ENCODE peak calls at places on chromosomes 3 and 15, in four cellular contexts. B, X, T and L are unnamed samples.
A peak's percentile ranks its signal among the peaks of the same experiment; 100 is the strongest.

GRCh38 chr15:40852529-40852928 is 8.7 kb downstream of the SPINT1 start:
- DNase-seq in T (no peak), X (no peak), B (no peak), L (no peak)

GRCh38 chr3:111859061-111859973 is at the start of gene PHLDB2:
- DNase-seq in X (peak; percentile 78), B (peak; percentile 87), T (peak; percentile 79), L (peak; percentile 37)

GRCh38 chr3:185717121-185717520 is 107.7 kb downstream of the IGF2BP2 start:
- DNase-seq in X (peak; percentile 39), T (no peak), B (no peak), L (no peak)

GRCh38 chr15:40310001-40310959 is 2.5 kb upstream of the PLCB2 start:
- DNase-seq in B (peak; percentile 51), X (peak; percentile 55), T (peak; percentile 69), L (no peak)

GRCh38 chr15:59401810-59402569 is 29.3 kb upstream of the MYO1E start:
- DNase-seq in X (no peak), T (no peak), B (no peak), L (no peak)

GRCh38 chr15:49215768-49216739 is 46.0 kb downstream of the GALK2 start:
- DNase-seq in X (no peak), B (peak; percentile 19), T (no peak), L (no peak)

GRCh38 chr3:114983248-114983647 is 163.8 kb downstream of the ZBTB20 start:
- DNase-seq in B (no peak), T (no peak), X (no peak), L (no peak)

GRCh38 chr3:69079269-69080159 is 651 bp downstream of the UBA3 start:
- DNase-seq in X (peak; percentile 38), T (peak; percentile 35), B (no peak), L (no peak)

GRCh38 chr3:197367081-197367780 is 68.8 kb upstream of the DLG1 start:
- DNase-seq in X (no peak), B (peak; percentile 10), T (no peak), L (no peak)

GRCh38 chr15:31396881-31397560 is 70.4 kb downstream of the KLF13 start:
- DNase-seq in B (peak; percentile 92), T (peak; percentile 86), X (peak; percentile 67), L (no peak)

GRCh38 chr3:141277451-141277850 is 45.8 kb downstream of the PXYLP1 start:
- DNase-seq in B (no peak), X (no peak), T (no peak), L (no peak)

GRCh38 chr15:75945953-75946352 is 42.3 kb downstream of the FBXO22 start:
- DNase-seq in X (no peak), B (no peak), T (no peak), L (no peak)

GRCh38 chr15:39140060-39140604 is 440.7 kb upstream of the THBS1 start:
- DNase-seq in B (peak; percentile 91), X (peak; percentile 100), T (no peak), L (no peak)

GRCh38 chr15:99169769-99170311 is 65.0 kb downstream of the SYNM start:
- DNase-seq in T (no peak), X (no peak), B (no peak), L (no peak)

GRCh38 chr3:146163584-146163983 is 2.6 kb upstream of the PLOD2 start:
- DNase-seq in B (peak; percentile 89), X (peak; percentile 75), T (no peak), L (no peak)

GRCh38 chr3:27311400-27311799 is 57.8 kb downstream of the NEK10 start:
- DNase-seq in X (peak; percentile 65), B (peak; percentile 86), T (no peak), L (no peak)

GRCh38 chr3:33181229-33181628 is 37.4 kb downstream of the SUSD5 start:
- DNase-seq in X (no peak), T (no peak), B (no peak), L (no peak)

GRCh38 chr15:40878785-40879184 is 4.8 kb upstream of the RHOV start:
- DNase-seq in B (no peak), X (no peak), T (no peak), L (no peak)

GRCh38 chr3:52024765-52025452 is 29.2 kb upstream of the RPL29 start:
- DNase-seq in X (no peak), B (no peak), T (no peak), L (no peak)

GRCh38 chr3:22960326-22960984 is 242.7 kb upstream of the UBE2E2 start:
- DNase-seq in T (no peak), B (peak; percentile 49), X (peak; percentile 47), L (no peak)

GRCh38 chr15:85010472-85011209 is 29.0 kb downstream of the PDE8A start:
- DNase-seq in B (no peak), T (no peak), X (peak; percentile 84), L (no peak)

GRCh38 chr3:82509951-82510603 is 748.6 kb upstream of the GBE1 start:
- DNase-seq in T (no peak), B (no peak), X (no peak), L (no peak)

GRCh38 chr3:96865605-96866004 is 51.2 kb downstream of the EPHA6 start:
- DNase-seq in T (no peak), B (no peak), X (no peak), L (no peak)

GRCh38 chr3:115792206-115792955 is 169.1 kb downstream of the GAP43 start:
- DNase-seq in B (peak; percentile 72), T (no peak), X (no peak), L (no peak)

GRCh38 chr3:49650177-49650576 is 24.0 kb upstream of the APEH start:
- DNase-seq in T (no peak), B (no peak), X (no peak), L (no peak)

GRCh38 chr15:101559938-101560337 is 70.4 kb upstream of the PCSK6 start:
- DNase-seq in B (no peak), T (no peak), X (no peak), L (no peak)

GRCh38 chr3:135199137-135199536 is 404.1 kb downstream of the EPHB1 start:
- DNase-seq in B (no peak), T (no peak), X (no peak), L (no peak)

GRCh38 chr3:134250717-134251220 is at the start of gene RYK:
- DNase-seq in X (peak; percentile 77), T (peak; percentile 88), B (peak; percentile 77), L (peak; percentile 82)

GRCh38 chr3:174089592-174089991 is 692.0 kb downstream of the NLGN1 start:
- DNase-seq in B (no peak), X (no peak), T (no peak), L (no peak)

GRCh38 chr3:30354972-30355371 is 251.4 kb upstream of the TGFBR2 start:
- DNase-seq in B (peak; percentile 51), T (no peak), X (peak; percentile 30), L (no peak)

GRCh38 chr3:149153402-149153801 is 24.0 kb downstream of the HPS3 start:
- DNase-seq in B (no peak), X (no peak), T (no peak), L (no peak)

DNA sequence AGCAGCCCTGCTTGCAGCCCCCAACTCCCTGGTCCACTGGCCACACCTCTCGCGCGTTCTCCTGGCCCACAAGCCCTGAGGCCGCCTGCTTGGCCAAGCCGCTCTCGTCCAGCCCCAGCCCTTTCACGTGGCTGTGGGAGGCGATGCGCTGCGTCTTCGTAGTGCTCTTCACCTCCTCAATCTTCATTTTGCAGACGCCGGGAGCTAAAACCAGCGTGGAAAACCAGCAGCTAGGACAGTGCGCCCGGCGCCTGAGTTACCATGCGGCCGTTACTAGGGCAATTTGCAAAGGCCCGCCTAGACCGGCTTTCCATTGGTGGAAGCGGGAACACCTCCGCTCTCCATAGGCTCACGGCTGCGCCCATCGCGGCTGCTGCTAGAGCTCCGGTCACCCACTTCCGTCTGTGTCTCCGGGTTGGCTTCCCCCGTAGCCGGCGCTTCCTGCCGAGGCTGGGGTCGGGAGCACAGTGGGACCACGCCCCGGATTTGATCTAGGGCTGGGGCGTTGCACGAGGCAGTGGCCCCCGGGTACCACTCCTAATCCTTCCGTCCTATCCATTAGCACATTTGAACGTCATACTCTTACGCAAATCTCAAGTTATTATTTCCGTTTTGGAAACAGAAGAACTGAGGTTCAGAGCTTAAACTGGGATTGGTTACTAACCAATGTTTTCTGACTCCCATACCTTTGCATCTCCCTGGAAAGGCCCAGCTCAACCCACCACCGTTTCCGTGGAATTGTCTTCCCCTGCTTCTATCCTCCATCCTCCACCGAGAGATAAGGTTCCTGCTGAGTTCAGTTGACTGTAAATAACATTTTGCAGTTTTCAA is at the start of gene RUVBL1:
- DNase-seq in X (peak; percentile 98), B (peak; percentile 97), T (peak; percentile 97), L (peak; percentile 96)
- TF ChIP-seq POLR2A in X (peak; percentile 67), B (peak; percentile 42), T (peak; percentile 37), L (peak; percentile 71)

GRCh38 chr3:2212211-2212610 is 113.5 kb downstream of the CNTN4 start:
- DNase-seq in T (no peak), B (no peak), X (no peak), L (no peak)
- TF ChIP-seq POLR2A in T (no peak), B (no peak), X (no peak), L (no peak)

GRCh38 chr3:121748638-121749275 is 784 bp downstream of the GOLGB1 start:
- DNase-seq in X (no peak), B (no peak), T (peak; percentile 76), L (no peak)

GRCh38 chr3:121752261-121752660 is 2.7 kb upstream of the GOLGB1 start:
- DNase-seq in X (no peak), B (no peak), T (no peak), L (no peak)

GRCh38 chr3:121750087-121750415 is 510 bp upstream of the GOLGB1 start:
- DNase-seq in B (no peak), T (no peak), X (no peak), L (no peak)

GRCh38 chr3:121747976-121748375 is 1.6 kb downstream of the GOLGB1 start:
- DNase-seq in X (no peak), B (no peak), T (no peak), L (no peak)

GRCh38 chr3:121749276-121750086 is at the start of gene GOLGB1:
- DNase-seq in X (peak; percentile 99), T (peak; percentile 93), B (peak; percentile 99), L (peak; percentile 77)
- TF ChIP-seq POLR2A in X (peak; percentile 96), T (peak; percentile 99), B (peak; percentile 96), L (peak; percentile 100)

GRCh38 chr3:39445927-39446326 is 21.6 kb upstream of the MOBP start:
- DNase-seq in T (no peak), X (no peak), B (no peak), L (no peak)
- TF ChIP-seq POLR2A in T (no peak), X (no peak), B (no peak), L (no peak)